ENCODE peak calls at places on chromosomes 1 and 21, in five cellular contexts. X, S, M, N and W are unnamed samples.

GRCh38 chr1:117244971-117245370 is 34.2 kb upstream of the VTCN1 start:
- DNase-seq in X (no peak), S (no peak), M (no peak), N (no peak), W (no peak)

GRCh38 chr1:212062832-212063438 is 27.4 kb downstream of the DTL start:
- DNase-seq in X (no peak), S (no peak), M (peak), N (peak), W (no peak)

GRCh38 chr1:94790246-94790645 is 29.9 kb upstream of the SLC44A3 start:
- DNase-seq in X (no peak), S (no peak), M (no peak), N (no peak), W (no peak)

GRCh38 chr1:29124366-29125236 is 898 bp upstream of the TMEM200B start:
- DNase-seq in X (peak), S (no peak), M (peak), N (peak), W (no peak)

GRCh38 chr1:230809205-230809990 is 58.9 kb downstream of the C1orf198 start:
- DNase-seq in X (no peak), S (no peak), M (no peak), N (no peak), W (peak)

GRCh38 chr1:114558548-114558947 is 22.9 kb downstream of the BCAS2 start:
- DNase-seq in X (no peak), S (no peak), M (peak), N (no peak), W (no peak)

GRCh38 chr1:164659621-164660414 is 100.8 kb downstream of the PBX1 start:
- DNase-seq in X (no peak), S (peak), M (no peak), N (no peak), W (no peak)

GRCh38 chr1:27070390-27071048 is 57.9 kb upstream of the TENT5B start:
- DNase-seq in X (peak), S (no peak), M (no peak), N (no peak), W (no peak)

GRCh38 chr1:91693542-91693941 is 192.4 kb downstream of the TGFBR3 start:
- DNase-seq in X (peak), S (no peak), M (no peak), N (no peak), W (no peak)

GRCh38 chr1:59026472-59026948 is 242.7 kb upstream of the JUN start:
- DNase-seq in X (no peak), S (no peak), M (no peak), N (no peak), W (no peak)

GRCh38 chr1:232880354-232880753 is 70.1 kb upstream of the NTPCR start:
- DNase-seq in X (peak), S (no peak), M (peak), N (peak), W (no peak)

GRCh38 chr1:226784081-226785049 is 45.3 kb upstream of the ITPKB start:
- DNase-seq in X (no peak), S (no peak), M (no peak), N (no peak), W (no peak)

GRCh38 chr1:70204578-70204977 is 801 bp downstream of the LRRC40 start:
- DNase-seq in X (no peak), S (no peak), M (peak), N (no peak), W (no peak)

GRCh38 chr1:101357444-101357986 is 120.7 kb downstream of the S1PR1 start:
- DNase-seq in X (peak), S (peak), M (peak), N (peak), W (no peak)

GRCh38 chr21:42642219-42642745 is 11.1 kb upstream of the PDE9A start:
- DNase-seq in X (no peak), S (no peak), M (no peak), N (no peak), W (no peak)

GRCh38 chr1:36352141-36352909 is 28.9 kb upstream of the EVA1B start:
- DNase-seq in X (no peak), S (no peak), M (no peak), N (no peak), W (no peak)

GRCh38 chr1:157176591-157177121 is 38.5 kb upstream of the ETV3 start:
- DNase-seq in X (no peak), S (no peak), M (peak), N (no peak), W (no peak)

GRCh38 chr1:16046865-16047264 is 3.3 kb downstream of the CLCNKB start:
- DNase-seq in X (no peak), S (no peak), M (no peak), N (no peak), W (no peak)

GRCh38 chr1:30757196-30757949 is at the start of gene LAPTM5:
- DNase-seq in X (peak), S (no peak), M (peak), N (no peak), W (no peak)

GRCh38 chr1:10474613-10475507 is at the start of gene PEX14:
- DNase-seq in X (peak), S (peak), M (peak), N (peak), W (no peak)

GRCh38 chr1:10473145-10473765 is 926 bp upstream of the DFFA start:
- DNase-seq in X (no peak), S (no peak), M (no peak), N (no peak), W (no peak)

GRCh38 chr1:10471411-10472219 is 714 bp downstream of the DFFA start:
- DNase-seq in X (no peak), S (no peak), M (peak), N (no peak), W (no peak)

GRCh38 chr1:10470043-10470442 is 2.3 kb downstream of the DFFA start:
- DNase-seq in X (no peak), S (no peak), M (no peak), N (no peak), W (no peak)

GRCh38 chr1:10472220-10473144 is at the start of gene DFFA:
- DNase-seq in X (peak), S (peak), M (peak), N (peak), W (no peak)
- TF ChIP-seq POLR2A in X (peak), S (peak), M (peak), N (peak), W (no peak)

GRCh38 chr1:8094481-8095241 is 68.6 kb upstream of the ERRFI1 start:
- DNase-seq in X (no peak), S (no peak), M (no peak), N (no peak), W (no peak)

GRCh38 chr1:8095584-8095983 is 69.5 kb upstream of the ERRFI1 start:
- DNase-seq in X (no peak), S (no peak), M (no peak), N (no peak), W (no peak)

GRCh38 chr1:8096105-8097011 is 70.2 kb upstream of the ERRFI1 start:
- DNase-seq in X (no peak), S (no peak), M (peak), N (no peak), W (no peak)

GRCh38 chr1:8097908-8098307 is 71.8 kb upstream of the ERRFI1 start:
- DNase-seq in X (no peak), S (no peak), M (no peak), N (no peak), W (no peak)

GRCh38 chr1:8097077-8097799 is 71.1 kb upstream of the ERRFI1 start:
- DNase-seq in X (no peak), S (no peak), M (peak), N (no peak), W (no peak)
- TF ChIP-seq POLR2A in X (no peak), S (no peak), M (no peak), N (no peak), W (no peak)

DNA sequence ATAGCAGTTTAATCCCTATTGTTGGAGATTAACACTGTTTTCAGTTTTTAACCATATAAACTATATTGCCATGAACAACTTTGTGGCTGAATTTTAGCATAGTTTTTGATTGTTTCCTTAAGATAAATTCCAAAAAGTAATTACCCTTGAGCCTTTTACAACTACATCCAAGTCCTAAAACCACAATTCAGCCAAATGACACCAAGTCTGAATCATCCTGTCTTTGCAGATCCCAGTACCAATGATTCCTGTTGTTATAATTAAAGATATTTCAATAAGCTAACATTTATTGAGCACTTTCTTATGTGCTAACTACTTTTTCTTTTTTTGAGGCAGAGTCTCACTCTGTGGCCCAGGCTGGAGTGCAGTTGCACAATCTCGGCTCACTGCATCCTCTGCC is 35.6 kb downstream of the IL23R start:
- DNase-seq in X (no peak), S (no peak), M (no peak), N (no peak), W (no peak)
- TF ChIP-seq POLR2A in X (no peak), S (no peak), M (no peak), N (no peak), W (no peak)

GRCh38 chr1:25546193-25546592 is 2.8 kb downstream of the LDLRAP1 start:
- DNase-seq in X (no peak), S (no peak), M (no peak), N (no peak), W (no peak)

GRCh38 chr1:25550155-25550506 is 6.7 kb downstream of the LDLRAP1 start:
- DNase-seq in X (no peak), S (no peak), M (peak), N (no peak), W (no peak)

GRCh38 chr1:25550683-25551310 is 7.4 kb downstream of the LDLRAP1 start:
- DNase-seq in X (no peak), S (no peak), M (no peak), N (no peak), W (no peak)

GRCh38 chr1:25548601-25549000 is 5.2 kb downstream of the LDLRAP1 start:
- DNase-seq in X (no peak), S (no peak), M (no peak), N (no peak), W (no peak)

GRCh38 chr1:25549273-25550154 is 6.1 kb downstream of the LDLRAP1 start:
- DNase-seq in X (no peak), S (no peak), M (peak), N (peak), W (no peak)
- TF ChIP-seq POLR2A in X (no peak), S (no peak), M (no peak), N (peak), W (no peak)

GRCh38 chr1:112698366-112699310 is 8.3 kb downstream of the RHOC start:
- DNase-seq in X (peak), S (peak), M (no peak), N (peak), W (no peak)

GRCh38 chr1:112701227-112702066 is 5.5 kb downstream of the RHOC start:
- DNase-seq in X (no peak), S (no peak), M (no peak), N (no peak), W (peak)

GRCh38 chr1:112699425-112700144 is 7.3 kb downstream of the RHOC start:
- DNase-seq in X (no peak), S (no peak), M (no peak), N (no peak), W (peak)

GRCh38 chr1:112702067-112702395 is 4.9 kb downstream of the RHOC start:
- DNase-seq in X (no peak), S (no peak), M (no peak), N (no peak), W (no peak)

DNA sequence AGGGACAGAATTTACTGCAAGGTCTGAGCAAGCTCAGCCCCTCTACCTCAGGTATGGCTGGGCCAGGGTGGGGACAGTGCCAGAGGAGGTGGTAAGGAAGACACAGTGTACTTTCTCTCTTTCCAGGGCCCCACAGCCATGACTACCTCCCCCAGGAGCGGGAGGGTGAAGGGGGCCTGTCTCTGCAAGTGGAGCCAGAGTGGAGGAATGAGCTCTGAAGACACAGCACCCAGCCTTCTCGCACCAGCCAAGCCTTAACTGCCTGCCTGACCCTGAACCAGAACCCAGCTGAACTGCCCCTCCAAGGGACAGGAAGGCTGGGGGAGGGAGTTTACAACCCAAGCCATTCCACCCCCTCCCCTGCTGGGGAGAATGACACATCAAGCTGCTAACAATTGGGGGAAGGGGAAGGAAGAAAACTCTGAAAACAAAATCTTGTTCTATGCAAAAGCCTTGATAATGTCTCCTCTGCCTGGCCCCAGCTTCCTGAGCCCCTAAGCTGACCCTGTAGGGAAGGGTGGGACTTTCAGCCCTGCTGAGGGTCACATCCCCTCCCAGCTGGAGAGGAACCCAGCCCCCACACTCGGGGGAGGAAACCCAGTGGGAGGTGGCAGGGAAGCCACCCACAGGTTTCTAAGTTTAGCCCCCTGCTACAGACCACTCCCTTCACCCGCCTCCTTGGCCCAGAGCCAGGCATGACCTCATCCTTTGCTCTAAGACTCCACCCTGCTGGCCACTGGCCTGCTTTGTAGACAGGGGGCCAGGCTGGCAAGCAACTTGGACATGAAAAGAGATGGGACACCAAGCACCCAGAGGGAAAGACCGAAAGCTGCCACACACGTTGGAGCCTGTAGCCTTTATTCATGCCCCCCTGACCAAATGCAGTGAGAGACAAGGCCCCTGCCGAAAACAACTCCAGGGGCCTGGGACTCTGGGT is 6.4 kb downstream of the RHOC start:
- DNase-seq in X (peak), S (peak), M (peak), N (peak), W (peak)
- TF ChIP-seq POLR2A in X (no peak), S (peak), M (no peak), N (peak), W (no peak)

GRCh38 chr1:199956005-199956404 is 71.5 kb upstream of the NR5A2 start:
- DNase-seq in X (no peak), S (no peak), M (no peak), N (no peak), W (no peak)
- TF ChIP-seq POLR2A in X (no peak), S (no peak), M (no peak), N (no peak), W (no peak)

DNA sequence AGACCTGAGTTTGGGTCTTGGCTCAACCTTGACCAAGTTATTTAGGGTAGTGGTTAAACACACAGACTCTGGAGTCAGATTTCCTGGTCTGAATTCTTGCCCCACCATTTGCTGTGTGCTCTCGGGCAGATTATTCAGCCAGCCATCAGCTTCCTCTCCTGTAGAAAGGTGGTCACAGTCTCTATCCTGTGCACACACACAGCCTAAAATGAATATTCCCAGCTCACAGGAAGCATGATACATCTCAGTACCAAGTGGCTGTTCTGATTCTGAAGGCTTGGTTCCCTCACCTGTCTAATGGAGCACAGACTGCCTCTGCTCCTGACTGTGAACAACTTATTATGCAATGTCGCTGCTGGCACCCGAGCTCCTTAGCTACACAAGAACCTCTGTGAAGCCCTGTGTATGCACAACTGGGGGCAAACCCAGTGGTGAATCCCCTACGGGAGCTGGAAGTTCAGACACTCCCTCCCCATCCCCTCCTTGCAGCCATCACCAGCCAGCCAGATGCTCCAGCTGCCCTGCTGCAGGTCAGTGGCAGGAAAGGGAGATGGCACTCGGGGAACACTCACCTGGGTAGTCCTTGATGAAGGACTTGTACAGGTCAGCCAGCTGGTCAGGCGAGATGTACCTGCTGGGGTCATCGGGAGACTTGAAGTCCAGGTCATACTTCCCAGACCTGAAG is 13.6 kb downstream of the ENO1 start:
- DNase-seq in X (no peak), S (no peak), M (no peak), N (no peak), W (no peak)
- TF ChIP-seq POLR2A in X (no peak), S (no peak), M (peak), N (peak), W (no peak)

GRCh38 chr1:2192031-2192995 is 2.3 kb downstream of the FAAP20 start:
- DNase-seq in X (peak), S (no peak), M (no peak), N (no peak), W (no peak)

GRCh38 chr1:2187619-2188018 is 7.0 kb downstream of the FAAP20 start:
- DNase-seq in X (no peak), S (no peak), M (no peak), N (no peak), W (no peak)

GRCh38 chr1:2188336-2188735 is 6.2 kb downstream of the FAAP20 start:
- DNase-seq in X (no peak), S (no peak), M (no peak), N (no peak), W (no peak)

GRCh38 chr1:2190491-2190976 is 4.0 kb downstream of the FAAP20 start:
- DNase-seq in X (no peak), S (no peak), M (no peak), N (no peak), W (no peak)

DNA sequence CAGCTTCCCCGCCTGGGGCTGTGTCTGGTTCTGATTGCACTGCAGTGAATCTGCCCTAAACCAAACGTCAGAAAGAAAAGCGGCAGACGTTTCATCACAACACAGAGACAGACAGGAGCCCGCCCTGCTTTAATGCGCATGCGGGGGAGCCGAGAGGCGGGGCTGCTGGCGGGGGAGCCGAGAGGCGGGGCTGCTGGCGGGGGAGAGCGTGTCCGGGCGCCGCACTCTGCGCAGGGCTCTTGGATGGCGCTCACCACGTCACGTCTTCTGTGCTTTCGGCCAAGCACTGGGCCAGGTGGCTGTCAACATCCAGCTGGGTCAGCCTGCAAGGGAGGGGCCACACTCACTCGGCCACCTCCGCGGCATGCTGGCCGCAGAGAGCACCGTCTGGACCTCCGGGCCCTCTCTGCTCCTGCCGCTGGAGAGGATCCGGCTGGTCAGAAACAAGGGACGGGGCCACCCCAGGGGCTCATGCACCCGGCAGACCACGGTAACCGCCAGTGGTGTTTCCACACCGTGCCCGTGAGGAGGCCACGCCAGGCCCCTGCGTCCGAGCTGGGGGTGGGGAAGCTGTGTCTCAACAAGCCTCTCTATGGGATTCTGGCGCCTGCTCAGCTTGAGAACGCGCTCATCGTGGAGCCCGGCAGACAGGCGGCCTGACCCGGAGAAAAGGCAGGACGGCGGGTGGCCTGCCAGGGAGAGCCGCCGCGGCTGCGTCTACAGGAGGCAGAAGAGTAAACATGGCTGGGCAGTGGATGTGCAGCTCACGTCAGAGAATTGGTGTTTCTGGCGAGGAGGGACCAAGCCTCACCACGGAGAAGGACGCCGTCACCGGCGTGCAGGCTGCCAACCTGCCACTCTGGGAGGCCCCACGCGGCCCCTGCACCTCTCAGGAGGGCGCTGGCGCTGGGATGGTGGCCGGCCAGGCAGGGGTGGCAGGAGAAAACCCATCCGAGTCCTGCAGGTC is 4.8 kb downstream of the FAAP20 start:
- DNase-seq in X (peak), S (peak), M (peak), N (peak), W (peak)
- TF ChIP-seq POLR2A in X (no peak), S (peak), M (no peak), N (peak), W (no peak)